ENCODE peak calls at places on chromosomes 4 and X, in six cellular contexts. B, V, D, N, H and P are unnamed samples.

GRCh38 chr4:175127314-175127713 is 209.2 kb downstream of the ADAM29 start:
- DNase-seq in B (no peak), V (no peak), D (no peak), N (no peak), H (no peak), P (no peak)

GRCh38 chr4:165680821-165681220 is 192.2 kb upstream of the TLL1 start:
- DNase-seq in B (no peak), V (no peak), D (no peak), N (no peak), H (no peak), P (no peak)

GRCh38 chrX:151081016-151081415 is 95.4 kb upstream of the GPR50 start:
- DNase-seq in B (no peak), V (no peak), D (no peak), N (no peak), H (no peak), P (no peak)

GRCh38 chr4:54754394-54754793 is 96.6 kb downstream of the KIT start:
- DNase-seq in B (no peak), V (no peak), D (no peak), N (no peak), H (no peak), P (no peak)

GRCh38 chr4:7804759-7805385 is 134.8 kb downstream of the AFAP1 start:
- DNase-seq in B (no peak), V (no peak), D (no peak), N (no peak), H (no peak), P (peak)

GRCh38 chr4:10783351-10783750 is 98.8 kb upstream of the CLNK start:
- DNase-seq in B (no peak), V (no peak), D (no peak), N (no peak), H (no peak), P (no peak)

GRCh38 chr4:6987566-6987920 is 55.6 kb upstream of the TADA2B start:
- DNase-seq in B (no peak), V (peak), D (no peak), N (no peak), H (no peak), P (no peak)

GRCh38 chr4:42671431-42672194 is 14.7 kb upstream of the ATP8A1 start:
- DNase-seq in B (no peak), V (no peak), D (peak), N (peak), H (peak), P (no peak)

GRCh38 chrX:53440631-53441517 is 6.7 kb upstream of the HSD17B10 start:
- DNase-seq in B (peak), V (peak), D (no peak), N (peak), H (no peak), P (peak)